ENCODE peak calls at places on chromosomes 7 and 10, in six cellular contexts. K is IMR-90, I is body of pancreas, E is right lobe of liver, G is stomach, W is heart left ventricle. R is an unnamed sample.
A peak's percentile ranks its signal among the peaks of the same experiment; 100 is the strongest.

GRCh38 chr7:143074141-143074540 is 22.0 kb downstream of the OR6V1 start:
- DNase-seq in K (no peak), I (no peak), E (no peak), G (no peak), W (no peak), R (no peak)

GRCh38 chr7:92303761-92304160 is 58.0 kb downstream of the ANKIB1 start:
- DNase-seq in K (no peak), I (no peak), E (no peak), G (no peak), W (no peak), R (no peak)

GRCh38 chr7:77933394-77933793 is 134.8 kb downstream of the PHTF2 start:
- DNase-seq in K (peak; percentile 60), I (no peak), E (no peak), G (no peak), W (no peak), R (no peak)

GRCh38 chr7:154868901-154869300 is 134.0 kb downstream of the PAXIP1 start:
- DNase-seq in K (no peak), I (no peak), E (no peak), G (no peak), W (no peak), R (no peak)

GRCh38 chr7:116169060-116169459 is 41.3 kb upstream of the TES start:
- DNase-seq in K (peak; percentile 76), I (no peak), E (no peak), G (no peak), W (no peak), R (no peak)

GRCh38 chr7:44324204-44325126 is 929 bp downstream of the CAMK2B start:
- DNase-seq in K (no peak), I (no peak), E (no peak), G (no peak), W (no peak), R (peak; percentile 60)

GRCh38 chr10:73591935-73592699 is 975 bp upstream of the USP54 start:
- DNase-seq in K (no peak), I (peak; percentile 71), E (peak; percentile 81), G (peak; percentile 62), W (peak; percentile 61), R (no peak)

GRCh38 chr7:45253368-45253767 is 95.8 kb downstream of the RAMP3 start:
- DNase-seq in K (no peak), I (no peak), E (no peak), G (no peak), W (no peak), R (peak; percentile 60)

GRCh38 chr10:1952126-1953095 is 215.1 kb upstream of the ADARB2 start:
- DNase-seq in K (no peak), I (no peak), E (no peak), G (no peak), W (no peak), R (peak; percentile 72)

GRCh38 chr10:4638116-4638515 is 187.9 kb upstream of the AKR1E2 start:
- DNase-seq in K (no peak), I (no peak), E (no peak), G (no peak), W (peak; percentile 61), R (no peak)

GRCh38 chr7:7157177-7157886 is 25.0 kb upstream of the C1GALT1 start:
- DNase-seq in K (peak; percentile 58), I (no peak), E (no peak), G (no peak), W (no peak), R (no peak)

GRCh38 chr7:155477469-155477868 is 19.5 kb downstream of the EN2 start:
- DNase-seq in K (no peak), I (no peak), E (no peak), G (no peak), W (no peak), R (no peak)

GRCh38 chr10:1380075-1380793 is 324.0 kb downstream of the WDR37 start:
- DNase-seq in K (no peak), I (no peak), E (no peak), G (peak; percentile 10), W (no peak), R (peak; percentile 64)

GRCh38 chr7:141490474-141490873 is 60.7 kb upstream of the AGK start:
- DNase-seq in K (no peak), I (no peak), E (no peak), G (no peak), W (no peak), R (no peak)

GRCh38 chr10:101939273-101939635 is 95.7 kb upstream of the KCNIP2 start:
- DNase-seq in K (peak; percentile 96), I (no peak), E (no peak), G (no peak), W (no peak), R (no peak)

GRCh38 chr7:28957822-28958234 is 302 bp downstream of the TRIL start:
- DNase-seq in K (no peak), I (no peak), E (peak; percentile 57), G (no peak), W (no peak), R (peak; percentile 79)

GRCh38 chr7:116173051-116174028 is 37.0 kb upstream of the TES start:
- DNase-seq in K (peak; percentile 69), I (no peak), E (no peak), G (no peak), W (no peak), R (no peak)

GRCh38 chr7:28774529-28775057 is 183.5 kb downstream of the TRIL start:
- DNase-seq in K (no peak), I (no peak), E (no peak), G (no peak), W (no peak), R (no peak)

GRCh38 chr7:20385121-20385520 is 54.4 kb downstream of the ITGB8 start:
- DNase-seq in K (peak; percentile 89), I (no peak), E (no peak), G (no peak), W (no peak), R (no peak)

GRCh38 chr7:154679689-154680088 is 323.2 kb downstream of the PAXIP1 start:
- DNase-seq in K (no peak), I (no peak), E (no peak), G (no peak), W (no peak), R (no peak)

GRCh38 chr10:49398000-49398861 is 2.3 kb upstream of the DRGX start:
- DNase-seq in K (peak; percentile 28), I (peak; percentile 57), E (peak; percentile 77), G (no peak), W (peak; percentile 75), R (no peak)

GRCh38 chr10:103227416-103227815 is 18.3 kb upstream of the RPEL1 start:
- DNase-seq in K (peak; percentile 29), I (no peak), E (no peak), G (no peak), W (no peak), R (no peak)

GRCh38 chr10:117360016-117360415 is 15.2 kb downstream of the PDZD8 start:
- DNase-seq in K (peak; percentile 47), I (no peak), E (no peak), G (no peak), W (no peak), R (no peak)

GRCh38 chr7:15305002-15305600 is 256.7 kb downstream of the AGMO start:
- DNase-seq in K (peak; percentile 39), I (peak; percentile 57), E (no peak), G (peak; percentile 40), W (peak; percentile 35), R (no peak)

GRCh38 chr10:53957401-53957800 is 843.6 kb downstream of the PCDH15 start:
- DNase-seq in K (no peak), I (no peak), E (no peak), G (no peak), W (no peak), R (no peak)

GRCh38 chr7:40799493-40800406 is 664.9 kb downstream of the SUGCT start:
- DNase-seq in K (no peak), I (no peak), E (no peak), G (no peak), W (no peak), R (no peak)

GRCh38 chr10:100338434-100339036 is 8.5 kb upstream of the SCD start:
- DNase-seq in K (peak; percentile 45), I (peak; percentile 83), E (peak; percentile 82), G (peak; percentile 85), W (peak; percentile 70), R (no peak)

DNA sequence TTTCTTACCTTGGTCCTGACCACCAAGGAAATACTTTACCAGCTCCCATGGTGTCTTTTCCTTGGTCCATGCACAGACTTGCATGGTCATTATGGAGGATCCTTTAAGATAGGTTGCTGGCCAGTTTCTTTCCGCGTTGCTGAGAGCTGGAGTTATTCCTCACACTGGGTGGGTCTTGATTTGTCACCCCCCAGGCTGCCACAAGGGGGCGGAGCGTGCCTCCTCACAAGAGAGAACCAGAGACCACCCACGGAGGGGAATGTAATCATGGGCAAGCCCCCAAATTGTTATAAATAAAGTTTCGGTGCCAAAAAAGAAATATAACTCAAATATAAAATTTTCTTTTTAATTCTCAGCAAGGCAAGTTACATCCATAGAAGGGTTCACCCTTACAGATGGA is 10.5 kb upstream of the TRIM24 start:
- DNase-seq in K (no peak), I (no peak), E (no peak), G (no peak), W (no peak), R (peak; percentile 39)
- TF ChIP-seq CTCF in K (peak; percentile 13), I (no peak), E (peak; percentile 20), G (no peak), W (peak; percentile 23), R (no peak)

GRCh38 chr7:89731751-89732150 is 422.5 kb upstream of the STEAP1 start:
- DNase-seq in K (no peak), I (no peak), E (no peak), G (no peak), W (no peak), R (no peak)

GRCh38 chr7:89726548-89726947 is 427.7 kb upstream of the STEAP1 start:
- DNase-seq in K (no peak), I (no peak), E (no peak), G (no peak), W (no peak), R (no peak)

GRCh38 chr7:89728550-89728949 is 425.7 kb upstream of the STEAP1 start:
- DNase-seq in K (no peak), I (no peak), E (no peak), G (no peak), W (no peak), R (no peak)
- H3K4me1 ChIP-seq in K (no peaks in the 10 kb centered on the region), I (no peaks in the 10 kb centered on the region), E (no peaks in the 10 kb centered on the region), G (no peaks in the 10 kb centered on the region), W (no peaks in the 10 kb centered on the region), R (no peaks in the 10 kb centered on the region)

DNA sequence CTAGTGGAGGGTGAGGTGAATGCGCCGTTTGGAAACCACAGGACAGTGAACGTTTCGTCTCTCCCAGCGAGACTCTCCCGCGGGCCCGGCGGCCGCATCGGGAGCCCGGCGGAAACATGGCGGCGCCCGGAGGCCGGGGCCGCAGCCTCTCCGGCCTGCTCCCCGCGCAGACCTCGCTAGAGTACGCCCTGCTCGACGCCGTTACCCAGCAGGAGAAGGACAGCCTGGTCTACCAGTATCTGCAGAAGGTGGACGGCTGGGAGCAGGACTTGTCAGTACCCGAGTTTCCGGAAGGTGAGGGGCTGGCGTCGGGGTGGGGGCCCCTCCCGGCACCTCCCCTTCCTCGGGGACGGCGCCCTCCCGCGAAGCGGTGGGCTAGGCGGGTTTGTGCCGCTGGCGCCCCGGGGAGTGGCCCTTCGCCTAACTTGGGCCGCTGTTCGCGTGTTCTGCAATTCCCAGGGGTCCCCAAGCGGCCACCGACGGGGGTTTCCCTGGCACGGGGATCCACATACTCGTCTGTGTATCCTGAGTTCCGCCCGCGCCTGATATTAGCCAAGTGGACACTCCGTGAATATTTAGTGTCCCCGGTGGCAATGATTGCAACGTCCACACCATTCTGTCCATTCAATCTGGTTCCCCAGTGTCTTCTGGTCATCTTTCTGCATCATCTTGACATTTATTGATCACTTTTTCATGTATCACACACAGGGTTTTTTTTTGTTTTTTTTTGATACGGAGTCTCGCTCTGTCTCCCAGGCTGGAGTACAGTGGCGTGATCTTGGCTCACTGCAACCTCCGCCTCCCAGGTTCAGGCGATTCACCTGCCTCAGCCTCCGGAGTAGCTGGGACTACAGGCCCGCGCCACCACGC is 531 bp downstream of the NHLRC2 start:
- DNase-seq in K (peak; percentile 28), I (peak; percentile 49), E (peak; percentile 79), G (peak; percentile 47), W (peak; percentile 54), R (no peak)
- TF ChIP-seq POLR2A in K (peak; percentile 79), I (peak; percentile 30), E (peak; percentile 44), G (no peak), W (peak; percentile 42), R (no peak)

GRCh38 chr7:38274927-38275326 is 1.5 kb upstream of the TARP start:
- DNase-seq in K (no peak), I (no peak), E (no peak), G (no peak), W (no peak), R (no peak)
- TF ChIP-seq CTCF in K (no peak), I (no peak), E (no peak), G (no peak), W (no peak), R (no peak)